ENCODE peak calls at places on chromosome 16, in nine cellular contexts. D is AG04449, T is NB4, P is right atrium auricular region, L is lung, H is mammary epithelial cell, X is endodermal cell, Y is WERI-Rb-1, R is right lobe of liver. W is an unnamed sample.

GRCh38 chr16:83113317-83113716 is 486.5 kb downstream of the CDH13 start:
- DNase-seq in D (no peak), H (no peak), X (peak), Y (peak), T (peak), P (no peak), R (no peak), L (no peak), W (no peak)

GRCh38 chr16:9687737-9688319 is 494.4 kb downstream of the GRIN2A start:
- DNase-seq in P (no peak), H (no peak), R (no peak), L (no peak), T (no peak), Y (no peak), X (no peak), D (no peak), W (no peak)

GRCh38 chr16:11094838-11095565 is 150.6 kb downstream of the CLEC16A start:
- DNase-seq in P (no peak), T (no peak), Y (no peak), L (no peak), H (no peak), R (no peak), X (no peak), D (no peak), W (no peak)

GRCh38 chr16:66389256-66390175 is 23.0 kb downstream of the CDH5 start:
- DNase-seq in R (no peak), D (no peak), T (no peak), Y (no peak), X (peak), L (no peak), H (no peak), P (no peak), W (no peak)

GRCh38 chr16:72876221-72876620 is 171.7 kb downstream of the ZFHX3 start:
- DNase-seq in D (peak), L (no peak), Y (no peak), P (peak), H (no peak), X (no peak), T (peak), R (no peak), W (peak)

GRCh38 chr16:28188085-28188916 is 23.5 kb downstream of the XPO6 start:
- DNase-seq in P (no peak), H (no peak), Y (no peak), T (no peak), R (no peak), L (no peak), D (no peak), X (no peak), W (no peak)

GRCh38 chr16:81480856-81481821 is 36.5 kb downstream of the CMIP start:
- DNase-seq in D (no peak), T (peak), X (no peak), P (no peak), Y (no peak), R (peak), H (no peak), L (peak), W (no peak)

GRCh38 chr16:61362583-61362982 is 673.7 kb downstream of the CDH8 start:
- DNase-seq in L (no peak), D (no peak), P (no peak), X (no peak), Y (no peak), T (no peak), H (no peak), R (no peak), W (no peak)

GRCh38 chr16:86050591-86051375 is 151.8 kb downstream of the IRF8 start:
- DNase-seq in Y (no peak), R (no peak), L (no peak), P (no peak), D (no peak), H (no peak), X (peak), T (no peak), W (no peak)

GRCh38 chr16:81624718-81625543 is 154.2 kb upstream of the PLCG2 start:
- DNase-seq in D (no peak), Y (no peak), H (peak), X (no peak), R (no peak), P (no peak), L (no peak), T (peak), W (no peak)

GRCh38 chr16:23223368-23223767 is 40.8 kb downstream of the SCNN1G start:
- DNase-seq in Y (no peak), X (peak), T (no peak), P (no peak), H (no peak), R (no peak), D (no peak), L (no peak), W (no peak)

GRCh38 chr16:10485698-10486382 is 94.6 kb downstream of the EMP2 start:
- DNase-seq in L (no peak), H (peak), P (no peak), Y (no peak), T (peak), D (no peak), X (no peak), R (no peak), W (no peak)

GRCh38 chr16:66495440-66495839 is 54.5 kb downstream of the TK2 start:
- DNase-seq in T (no peak), L (no peak), P (no peak), H (no peak), R (no peak), Y (no peak), X (peak), D (no peak), W (no peak)

GRCh38 chr16:19479302-19479721 is 42.6 kb downstream of the GDE1 start:
- DNase-seq in L (no peak), T (no peak), D (no peak), X (no peak), Y (no peak), H (no peak), R (no peak), P (no peak), W (no peak)

DNA sequence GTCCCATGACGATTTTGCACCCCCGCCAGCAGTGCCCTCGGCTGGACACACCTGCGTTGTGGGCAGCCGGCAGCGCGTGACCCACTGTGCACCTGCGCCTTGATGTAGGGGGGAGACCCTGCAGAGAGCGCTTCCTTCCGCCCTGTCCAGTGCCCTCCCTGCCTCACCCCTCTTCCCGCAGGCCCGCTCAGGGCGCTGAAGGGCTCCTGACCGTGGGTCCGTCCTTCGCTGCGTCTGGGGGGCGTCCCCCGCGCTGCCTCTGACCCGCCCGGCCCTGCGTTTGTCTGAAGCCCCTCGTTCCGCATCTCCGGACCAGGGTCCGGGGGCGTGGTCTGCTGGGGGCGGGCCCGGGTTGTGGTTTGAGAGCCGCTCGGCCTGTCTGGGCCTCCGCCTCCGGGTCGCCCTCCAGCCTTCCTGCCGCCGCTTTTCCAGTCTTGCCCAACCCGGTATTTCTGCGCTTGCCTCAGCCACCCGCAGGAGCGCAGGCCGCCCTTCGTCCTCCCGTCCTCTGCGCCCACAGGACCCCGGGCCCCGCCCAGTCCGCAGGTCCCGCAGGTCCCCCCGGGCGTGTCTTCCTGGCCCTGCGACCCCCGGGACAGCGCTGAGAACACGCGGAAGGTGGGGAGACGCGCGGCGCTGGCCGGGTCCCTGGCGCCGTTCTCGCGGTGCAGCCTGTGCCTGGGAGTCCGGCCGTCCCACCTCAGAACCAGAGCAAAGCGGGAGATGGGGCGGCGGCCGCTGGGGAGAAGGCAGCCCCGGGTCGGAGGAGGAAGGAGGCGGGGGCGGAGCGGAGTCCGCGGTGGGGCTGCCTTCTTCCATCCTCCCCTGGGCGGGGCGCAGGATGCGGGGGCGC is 4.0 kb upstream of the IL17C start:
- DNase-seq in D (no peak), Y (no peak), L (peak), P (no peak), X (peak), H (peak), R (peak), T (peak), W (no peak)
- H3K4me3 ChIP-seq in D (peak), Y (no peak), L (no peak), P (peak), X (peak), H (peak), R (peak), T (peak), W (peak)

GRCh38 chr16:87619360-87620200 is 17.3 kb downstream of the JPH3 start:
- DNase-seq in T (peak), P (no peak), R (no peak), Y (no peak), D (no peak), L (no peak), H (no peak), X (no peak), W (no peak)

GRCh38 chr16:87618216-87618615 is 15.9 kb downstream of the JPH3 start:
- DNase-seq in P (no peak), R (no peak), H (no peak), X (no peak), T (no peak), Y (no peak), D (no peak), L (no peak), W (no peak)

GRCh38 chr16:87621976-87622713 is 19.8 kb downstream of the JPH3 start:
- DNase-seq in T (peak), P (no peak), H (no peak), L (no peak), R (no peak), X (no peak), Y (no peak), D (no peak), W (no peak)

GRCh38 chr16:87621550-87621829 is 19.2 kb downstream of the JPH3 start:
- DNase-seq in H (no peak), X (no peak), P (no peak), D (no peak), L (no peak), T (no peak), R (no peak), Y (no peak), W (no peak)

DNA sequence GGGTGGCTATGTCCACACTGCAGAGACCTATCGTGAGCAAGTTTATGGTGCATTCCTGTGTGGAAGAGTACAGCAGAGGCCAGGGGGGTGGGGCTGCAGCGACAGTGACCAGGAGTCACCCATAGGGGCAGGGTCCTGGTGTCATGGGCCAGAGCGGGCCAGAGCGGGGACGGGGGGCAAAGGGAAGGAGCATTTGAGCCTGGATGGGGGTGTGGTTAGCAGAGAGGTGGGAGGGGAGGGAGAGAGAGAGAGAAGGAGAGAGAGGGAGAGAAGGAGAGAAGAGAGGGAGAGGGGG is 17.8 kb downstream of the JPH3 start:
- DNase-seq in P (no peak), T (no peak), H (no peak), Y (no peak), X (peak), R (no peak), L (no peak), D (no peak), W (no peak)
- TF ChIP-seq CTCF in P (no peak), T (no peak), H (no peak), Y (no peak), X (peak), R (no peak), L (no peak), D (no peak), W (no peak)

GRCh38 chr16:50881953-50882352 is 140.1 kb downstream of the CYLD start:
- DNase-seq in H (no peak), L (peak), X (peak), Y (no peak), T (no peak), D (no peak), P (peak), R (no peak), W (no peak)

GRCh38 chr16:50887500-50887899 is 145.6 kb downstream of the CYLD start:
- DNase-seq in Y (no peak), T (peak), H (no peak), D (no peak), R (no peak), X (no peak), L (peak), P (peak), W (no peak)

GRCh38 chr16:50881331-50881830 is 139.5 kb downstream of the CYLD start:
- DNase-seq in P (peak), L (peak), R (no peak), X (peak), Y (peak), D (no peak), H (no peak), T (no peak), W (no peak)

GRCh38 chr16:50880926-50881325 is 139.0 kb downstream of the CYLD start:
- DNase-seq in X (no peak), P (no peak), D (no peak), H (no peak), Y (peak), T (no peak), R (no peak), L (peak), W (no peak)

GRCh38 chr16:50884066-50884860 is 142.4 kb downstream of the CYLD start:
- DNase-seq in H (no peak), Y (peak), T (peak), L (peak), R (peak), X (peak), P (peak), D (no peak), W (no peak)
- H3K4me3 ChIP-seq in H (no peak), Y (no peak), T (no peak), L (no peak), R (no peak), X (no peak), P (no peak), D (no peak), W (no peak)

GRCh38 chr16:29862884-29863668 is at the start of gene CDIPT:
- DNase-seq in H (peak), L (peak), D (peak), P (peak), X (peak), T (peak), Y (peak), R (peak), W (peak)
- TF ChIP-seq CTCF in H (peak), L (peak), D (peak), P (peak), X (peak), T (peak), Y (peak), R (peak), W (peak)

GRCh38 chr16:20903889-20904506 is 3.4 kb downstream of the LYRM1 start:
- DNase-seq in P (no peak), H (no peak), Y (no peak), D (no peak), X (no peak), L (no peak), T (no peak), R (no peak), W (no peak)
- H3K4me3 ChIP-seq in P (no peak), H (no peak), Y (no peak), D (no peak), X (no peak), L (no peak), T (peak), R (no peak), W (no peak)

DNA sequence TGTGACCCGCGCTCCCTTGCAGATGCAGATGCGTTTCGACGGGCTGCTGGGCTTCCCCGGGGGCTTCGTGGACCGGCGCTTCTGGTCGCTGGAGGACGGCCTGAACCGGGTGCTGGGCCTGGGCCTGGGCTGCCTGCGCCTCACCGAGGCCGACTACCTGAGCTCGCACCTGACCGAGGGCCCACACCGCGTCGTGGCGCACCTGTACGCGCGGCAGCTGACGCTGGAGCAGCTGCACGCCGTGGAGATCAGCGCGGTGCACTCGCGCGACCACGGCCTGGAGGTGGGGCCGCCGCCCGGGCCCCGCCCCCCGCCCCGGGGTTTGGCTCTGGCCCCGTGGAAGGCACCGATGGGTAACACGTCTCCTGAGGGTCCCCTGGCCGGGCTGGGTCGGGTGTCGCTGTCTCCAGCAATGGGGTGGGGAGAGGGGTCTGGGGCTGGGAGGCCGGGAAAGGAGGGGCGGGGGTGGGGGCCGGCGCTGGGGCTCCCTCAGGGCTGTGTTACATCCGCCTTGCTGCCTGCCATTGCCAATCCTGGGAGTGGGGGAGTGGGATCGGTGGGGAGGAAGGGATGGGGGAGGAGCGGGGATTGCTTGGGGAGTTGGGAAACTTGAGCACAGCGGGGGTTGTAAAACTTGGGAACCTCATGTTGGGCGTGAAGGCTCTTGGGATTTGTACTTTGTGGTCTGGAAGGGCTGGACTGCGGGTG is 748 bp downstream of the NUDT16L1 start:
- DNase-seq in X (peak), H (peak), T (peak), Y (peak), L (no peak), D (no peak), P (no peak), R (peak), W (peak)
- TF ChIP-seq CTCF in X (no peak), H (no peak), T (no peak), Y (no peak), L (no peak), D (no peak), P (no peak), R (no peak), W (no peak)

GRCh38 chr16:14181371-14182050 is 110.4 kb downstream of the MRTFB start:
- DNase-seq in X (no peak), Y (no peak), D (peak), H (peak), T (peak), P (no peak), R (no peak), L (no peak), W (peak)

GRCh38 chr16:14182999-14183398 is 111.9 kb downstream of the MRTFB start:
- DNase-seq in D (no peak), P (no peak), T (no peak), L (no peak), X (no peak), H (no peak), Y (no peak), R (no peak), W (no peak)

GRCh38 chr16:14187517-14188338 is 116.6 kb downstream of the MRTFB start:
- DNase-seq in R (no peak), T (no peak), D (no peak), L (no peak), H (no peak), P (no peak), Y (no peak), X (no peak), W (no peak)

GRCh38 chr16:14186007-14186953 is 115.2 kb downstream of the MRTFB start:
- DNase-seq in T (no peak), R (no peak), D (no peak), L (no peak), P (no peak), Y (no peak), X (peak), H (no peak), W (peak)

GRCh38 chr16:14186954-14187306 is 115.8 kb downstream of the MRTFB start:
- DNase-seq in T (no peak), Y (no peak), P (no peak), X (no peak), R (no peak), H (no peak), L (no peak), D (no peak), W (no peak)
- H3K4me3 ChIP-seq in T (no peak), Y (no peak), P (peak), X (no peak), R (no peak), H (no peak), L (peak), D (peak), W (peak)

GRCh38 chr16:30406911-30407793 is at the start of gene ZNF771:
- DNase-seq in P (peak), X (peak), L (peak), R (peak), H (peak), Y (peak), D (peak), T (peak), W (no peak)
- TF ChIP-seq CTCF in P (no peak), X (peak), L (no peak), R (peak), H (no peak), Y (no peak), D (no peak), T (no peak), W (no peak)

GRCh38 chr16:57770361-57770760 is 31.9 kb downstream of the KIFC3 start:
- DNase-seq in P (no peak), D (no peak), L (no peak), Y (no peak), X (no peak), H (no peak), T (no peak), R (no peak), W (no peak)
- H3K4me3 ChIP-seq in P (no peak), D (no peak), L (no peak), Y (no peak), X (no peak), H (no peak), T (no peak), R (no peak), W (no peak)